ENCODE peak calls at places on chromosomes 5 and 9, in five cellular contexts. D is KBM-7, V is RPMI7951, K is T-helper 2 cell, O is GM20000. L is an unnamed sample.

GRCh38 chr5:112023766-112024165 is 266.8 kb upstream of the NREP start:
- DNase-seq in D (no peak), K (no peak), V (no peak), O (no peak), L (no peak)

GRCh38 chr5:178338126-178338749 is 105.6 kb upstream of the PHYKPL start:
- DNase-seq in D (no peak), K (no peak), V (no peak), O (no peak), L (no peak)

GRCh38 chr5:100667021-100667671 is 132.0 kb downstream of the FAM174A start:
- DNase-seq in D (peak; percentile 88), V (peak; percentile 20), K (no peak), O (no peak), L (no peak)

GRCh38 chr5:154646841-154647759 is 108.1 kb upstream of the LARP1 start:
- DNase-seq in O (peak; percentile 49), D (no peak), K (no peak), V (no peak), L (no peak)

GRCh38 chr5:179698935-179699639 is at the start of gene CANX:
- DNase-seq in O (no peak), V (no peak), D (no peak), K (no peak), L (no peak)

GRCh38 chr5:73118331-73119011 is 1.9 kb upstream of the TMEM171 start:
- DNase-seq in K (no peak), V (no peak), O (no peak), D (no peak), L (no peak)

GRCh38 chr5:161096591-161096990 is 244.6 kb upstream of the ATP10B start:
- DNase-seq in O (no peak), D (no peak), V (no peak), K (no peak), L (no peak)

GRCh38 chr5:72956324-72957140 is 691 bp downstream of the FCHO2 start:
- DNase-seq in V (peak; percentile 55), K (peak; percentile 10), O (peak; percentile 71), D (peak; percentile 86), L (peak; percentile 68)

GRCh38 chr9:134690946-134691694 is 49.5 kb downstream of the COL5A1 start:
- DNase-seq in O (no peak), V (no peak), D (no peak), K (no peak), L (no peak)

GRCh38 chr5:93274291-93274690 is 306.7 kb downstream of the NR2F1-AS1 start:
- DNase-seq in O (no peak), V (peak; percentile 35), K (no peak), D (no peak), L (no peak)

GRCh38 chr9:72564517-72565281 is 43.3 kb downstream of the TMC1 start:
- DNase-seq in K (no peak), O (no peak), V (no peak), D (no peak), L (no peak)

GRCh38 chr9:114189823-114190562 is 34.7 kb downstream of the COL27A1 start:
- DNase-seq in O (no peak), V (no peak), K (no peak), D (no peak), L (no peak)

L was measured in Karpas-422.